ENCODE peak calls at places on chromosomes 16 and 17, in seven cellular contexts. One of them, this sample, is unnamed.

GRCh38 chr17:36869856-36870617 is 67.2 kb upstream of the LHX1 start:
- DNase-seq in tibial nerve: no peak
- DNase-seq in NCI-H460: peak
- DNase-seq in occipital lobe: no peak
- DNase-seq in brain microvascular endothelial cell: peak
- DNase-seq in activated CD4-positive, alpha-beta T cell treated with anti-CD3 and anti-CD28 coated beads for 1 hour: no peak
- DNase-seq in hippocampal formation: no peak
- DNase-seq in this sample: no peak

GRCh38 chr16:65534121-65534528 is 412.3 kb upstream of the CDH11 start:
- DNase-seq in tibial nerve: no peak
- DNase-seq in NCI-H460: no peak
- DNase-seq in occipital lobe: no peak
- DNase-seq in brain microvascular endothelial cell: no peak
- DNase-seq in activated CD4-positive, alpha-beta T cell treated with anti-CD3 and anti-CD28 coated beads for 1 hour: no peak
- DNase-seq in hippocampal formation: no peak
- DNase-seq in this sample: no peak

GRCh38 chr16:84527486-84528269 is 23.2 kb upstream of the MEAK7 start:
- DNase-seq in tibial nerve: no peak
- DNase-seq in NCI-H460: no peak
- DNase-seq in occipital lobe: no peak
- DNase-seq in brain microvascular endothelial cell: no peak
- DNase-seq in activated CD4-positive, alpha-beta T cell treated with anti-CD3 and anti-CD28 coated beads for 1 hour: no peak
- DNase-seq in hippocampal formation: no peak
- DNase-seq in this sample: no peak

GRCh38 chr16:84223456-84223855 is 16.4 kb downstream of the KCNG4 start:
- DNase-seq in tibial nerve: no peak
- DNase-seq in NCI-H460: no peak
- DNase-seq in occipital lobe: no peak
- DNase-seq in brain microvascular endothelial cell: no peak
- DNase-seq in activated CD4-positive, alpha-beta T cell treated with anti-CD3 and anti-CD28 coated beads for 1 hour: no peak
- DNase-seq in hippocampal formation: no peak
- DNase-seq in this sample: no peak

GRCh38 chr17:32461853-32462617 is 17.7 kb downstream of the PSMD11 start:
- DNase-seq in tibial nerve: peak
- DNase-seq in NCI-H460: peak
- DNase-seq in occipital lobe: no peak
- DNase-seq in brain microvascular endothelial cell: peak
- DNase-seq in activated CD4-positive, alpha-beta T cell treated with anti-CD3 and anti-CD28 coated beads for 1 hour: no peak
- DNase-seq in hippocampal formation: peak
- DNase-seq in this sample: peak

GRCh38 chr16:69466547-69466946 is 42.1 kb downstream of the CYB5B start:
- DNase-seq in tibial nerve: no peak
- DNase-seq in NCI-H460: no peak
- DNase-seq in occipital lobe: no peak
- DNase-seq in brain microvascular endothelial cell: no peak
- DNase-seq in activated CD4-positive, alpha-beta T cell treated with anti-CD3 and anti-CD28 coated beads for 1 hour: no peak
- DNase-seq in hippocampal formation: no peak
- DNase-seq in this sample: no peak

GRCh38 chr16:57999971-58000705 is at the start of gene ZNF319:
- DNase-seq in tibial nerve: no peak
- DNase-seq in NCI-H460: no peak
- DNase-seq in occipital lobe: no peak
- DNase-seq in brain microvascular endothelial cell: no peak
- DNase-seq in activated CD4-positive, alpha-beta T cell treated with anti-CD3 and anti-CD28 coated beads for 1 hour: no peak
- DNase-seq in hippocampal formation: no peak
- DNase-seq in this sample: peak

GRCh38 chr16:79607587-79607986 is 7.0 kb upstream of the MAF start:
- DNase-seq in tibial nerve: no peak
- DNase-seq in NCI-H460: no peak
- DNase-seq in occipital lobe: peak
- DNase-seq in brain microvascular endothelial cell: peak
- DNase-seq in activated CD4-positive, alpha-beta T cell treated with anti-CD3 and anti-CD28 coated beads for 1 hour: no peak
- DNase-seq in hippocampal formation: no peak
- DNase-seq in this sample: peak

GRCh38 chr16:66512589-66513404 is 37.1 kb downstream of the TK2 start:
- DNase-seq in tibial nerve: no peak
- DNase-seq in NCI-H460: peak
- DNase-seq in occipital lobe: no peak
- DNase-seq in brain microvascular endothelial cell: peak
- DNase-seq in activated CD4-positive, alpha-beta T cell treated with anti-CD3 and anti-CD28 coated beads for 1 hour: no peak
- DNase-seq in hippocampal formation: no peak
- DNase-seq in this sample: peak

GRCh38 chr16:81539009-81539820 is 94.6 kb downstream of the CMIP start:
- DNase-seq in tibial nerve: no peak
- DNase-seq in NCI-H460: no peak
- DNase-seq in occipital lobe: no peak
- DNase-seq in brain microvascular endothelial cell: peak
- DNase-seq in activated CD4-positive, alpha-beta T cell treated with anti-CD3 and anti-CD28 coated beads for 1 hour: no peak
- DNase-seq in hippocampal formation: no peak
- DNase-seq in this sample: no peak

GRCh38 chr16:82627811-82628339 is 1.1 kb downstream of the CDH13 start:
- DNase-seq in tibial nerve: no peak
- DNase-seq in NCI-H460: no peak
- DNase-seq in occipital lobe: no peak
- DNase-seq in brain microvascular endothelial cell: no peak
- DNase-seq in activated CD4-positive, alpha-beta T cell treated with anti-CD3 and anti-CD28 coated beads for 1 hour: no peak
- DNase-seq in hippocampal formation: no peak
- DNase-seq in this sample: no peak

GRCh38 chr16:87874639-87875472 is 5.5 kb upstream of the SLC7A5 start:
- DNase-seq in tibial nerve: no peak
- DNase-seq in NCI-H460: no peak
- DNase-seq in occipital lobe: no peak
- DNase-seq in brain microvascular endothelial cell: no peak
- DNase-seq in activated CD4-positive, alpha-beta T cell treated with anti-CD3 and anti-CD28 coated beads for 1 hour: peak
- DNase-seq in hippocampal formation: no peak
- DNase-seq in this sample: no peak

GRCh38 chr16:57736419-57737281 is 1.1 kb downstream of the KATNB1 start:
- DNase-seq in tibial nerve: peak
- DNase-seq in NCI-H460: peak
- DNase-seq in occipital lobe: peak
- DNase-seq in brain microvascular endothelial cell: peak
- DNase-seq in activated CD4-positive, alpha-beta T cell treated with anti-CD3 and anti-CD28 coated beads for 1 hour: no peak
- DNase-seq in hippocampal formation: no peak
- DNase-seq in this sample: peak

GRCh38 chr17:78664476-78665384 is 87.5 kb upstream of the DNAH17 start:
- DNase-seq in tibial nerve: no peak
- DNase-seq in NCI-H460: no peak
- DNase-seq in occipital lobe: no peak
- DNase-seq in brain microvascular endothelial cell: no peak
- DNase-seq in activated CD4-positive, alpha-beta T cell treated with anti-CD3 and anti-CD28 coated beads for 1 hour: no peak
- DNase-seq in hippocampal formation: no peak
- DNase-seq in this sample: peak

GRCh38 chr17:67441052-67441738 is 64.1 kb downstream of the PITPNC1 start:
- DNase-seq in tibial nerve: no peak
- DNase-seq in NCI-H460: peak
- DNase-seq in occipital lobe: no peak
- DNase-seq in brain microvascular endothelial cell: peak
- DNase-seq in activated CD4-positive, alpha-beta T cell treated with anti-CD3 and anti-CD28 coated beads for 1 hour: peak
- DNase-seq in hippocampal formation: no peak
- DNase-seq in this sample: peak

GRCh38 chr17:34252138-34252889 is 2.8 kb upstream of the CCL2 start:
- DNase-seq in tibial nerve: peak
- DNase-seq in NCI-H460: no peak
- DNase-seq in occipital lobe: peak
- DNase-seq in brain microvascular endothelial cell: peak
- DNase-seq in activated CD4-positive, alpha-beta T cell treated with anti-CD3 and anti-CD28 coated beads for 1 hour: no peak
- DNase-seq in hippocampal formation: peak
- DNase-seq in this sample: peak

GRCh38 chr17:62105361-62105760 is 40.3 kb upstream of the MED13 start:
- DNase-seq in tibial nerve: no peak
- DNase-seq in NCI-H460: no peak
- DNase-seq in occipital lobe: no peak
- DNase-seq in brain microvascular endothelial cell: no peak
- DNase-seq in activated CD4-positive, alpha-beta T cell treated with anti-CD3 and anti-CD28 coated beads for 1 hour: no peak
- DNase-seq in hippocampal formation: no peak
- DNase-seq in this sample: no peak

GRCh38 chr16:65421596-65421995 is 299.7 kb upstream of the CDH11 start:
- DNase-seq in tibial nerve: no peak
- DNase-seq in NCI-H460: no peak
- DNase-seq in occipital lobe: no peak
- DNase-seq in brain microvascular endothelial cell: no peak
- DNase-seq in activated CD4-positive, alpha-beta T cell treated with anti-CD3 and anti-CD28 coated beads for 1 hour: no peak
- DNase-seq in hippocampal formation: no peak
- DNase-seq in this sample: no peak

GRCh38 chr17:63450551-63450950 is 4.4 kb upstream of the CYB561 start:
- DNase-seq in tibial nerve: no peak
- DNase-seq in NCI-H460: no peak
- DNase-seq in occipital lobe: no peak
- DNase-seq in brain microvascular endothelial cell: no peak
- DNase-seq in activated CD4-positive, alpha-beta T cell treated with anti-CD3 and anti-CD28 coated beads for 1 hour: no peak
- DNase-seq in hippocampal formation: no peak
- DNase-seq in this sample: no peak

GRCh38 chr17:81337449-81337848 is 42.3 kb upstream of the SLC38A10 start:
- DNase-seq in tibial nerve: no peak
- DNase-seq in NCI-H460: no peak
- DNase-seq in occipital lobe: no peak
- DNase-seq in brain microvascular endothelial cell: no peak
- DNase-seq in activated CD4-positive, alpha-beta T cell treated with anti-CD3 and anti-CD28 coated beads for 1 hour: no peak
- DNase-seq in hippocampal formation: no peak
- DNase-seq in this sample: no peak

GRCh38 chr16:6125483-6126259 is 1028.1 kb upstream of the EEF2KMT start:
- DNase-seq in tibial nerve: no peak
- DNase-seq in NCI-H460: no peak
- DNase-seq in occipital lobe: no peak
- DNase-seq in brain microvascular endothelial cell: peak
- DNase-seq in activated CD4-positive, alpha-beta T cell treated with anti-CD3 and anti-CD28 coated beads for 1 hour: no peak
- DNase-seq in hippocampal formation: no peak
- DNase-seq in this sample: no peak

GRCh38 chr17:47276868-47277267 is 23.2 kb downstream of the ITGB3 start:
- DNase-seq in tibial nerve: peak
- DNase-seq in NCI-H460: no peak
- DNase-seq in occipital lobe: no peak
- DNase-seq in brain microvascular endothelial cell: peak
- DNase-seq in activated CD4-positive, alpha-beta T cell treated with anti-CD3 and anti-CD28 coated beads for 1 hour: no peak
- DNase-seq in hippocampal formation: no peak
- DNase-seq in this sample: peak

GRCh38 chr17:56834380-56835258 is 668 bp downstream of the DGKE start:
- DNase-seq in tibial nerve: peak
- DNase-seq in NCI-H460: peak
- DNase-seq in occipital lobe: peak
- DNase-seq in brain microvascular endothelial cell: no peak
- DNase-seq in activated CD4-positive, alpha-beta T cell treated with anti-CD3 and anti-CD28 coated beads for 1 hour: peak
- DNase-seq in hippocampal formation: peak
- DNase-seq in this sample: no peak

GRCh38 chr16:89024546-89024945 is 47.5 kb upstream of the CBFA2T3 start:
- DNase-seq in tibial nerve: no peak
- DNase-seq in NCI-H460: no peak
- DNase-seq in occipital lobe: no peak
- DNase-seq in brain microvascular endothelial cell: no peak
- DNase-seq in activated CD4-positive, alpha-beta T cell treated with anti-CD3 and anti-CD28 coated beads for 1 hour: no peak
- DNase-seq in hippocampal formation: no peak
- DNase-seq in this sample: no peak

GRCh38 chr16:16045879-16046278 is 96.5 kb downstream of the ABCC1 start:
- DNase-seq in tibial nerve: no peak
- DNase-seq in NCI-H460: no peak
- DNase-seq in occipital lobe: no peak
- DNase-seq in brain microvascular endothelial cell: no peak
- DNase-seq in activated CD4-positive, alpha-beta T cell treated with anti-CD3 and anti-CD28 coated beads for 1 hour: no peak
- DNase-seq in hippocampal formation: no peak
- DNase-seq in this sample: no peak

GRCh38 chr16:67927131-67927941 is 4.3 kb downstream of the CTRL start:
- DNase-seq in tibial nerve: no peak
- DNase-seq in NCI-H460: no peak
- DNase-seq in occipital lobe: no peak
- DNase-seq in brain microvascular endothelial cell: no peak
- DNase-seq in activated CD4-positive, alpha-beta T cell treated with anti-CD3 and anti-CD28 coated beads for 1 hour: no peak
- DNase-seq in hippocampal formation: no peak
- DNase-seq in this sample: no peak

GRCh38 chr17:57091186-57091618 is 6.2 kb downstream of the AKAP1 start:
- DNase-seq in tibial nerve: no peak
- DNase-seq in NCI-H460: no peak
- DNase-seq in occipital lobe: no peak
- DNase-seq in brain microvascular endothelial cell: no peak
- DNase-seq in activated CD4-positive, alpha-beta T cell treated with anti-CD3 and anti-CD28 coated beads for 1 hour: no peak
- DNase-seq in hippocampal formation: peak
- DNase-seq in this sample: no peak